ENCODE peak calls at places on chromosome 21, in ten cellular contexts. C, Y, B, P, O, G, A, X, M and T are unnamed samples.

GRCh38 chr21:38661296-38662223 is 144.2 kb upstream of the ETS2 start:
- DNase-seq in G (no peak), O (peak), B (no peak), M (no peak), C (peak), X (no peak), A (no peak), Y (peak), P (no peak), T (peak)

GRCh38 chr21:41217656-41218380 is 49.9 kb downstream of the BACE2 start:
- DNase-seq in P (no peak), M (no peak), G (no peak), C (no peak), O (peak), Y (peak), A (no peak), B (no peak), X (no peak), T (no peak)

GRCh38 chr21:37380349-37381323 is 14.1 kb downstream of the DYRK1A start:
- DNase-seq in G (peak), X (no peak), O (no peak), Y (no peak), P (no peak), M (peak), C (no peak), B (no peak), A (no peak), T (peak)

GRCh38 chr21:38950388-38951094 is 144.8 kb downstream of the ETS2 start:
- DNase-seq in X (no peak), Y (no peak), A (no peak), B (no peak), C (peak), G (no peak), M (no peak), P (no peak), O (no peak), T (peak)

GRCh38 chr21:34335316-34335715 is 28.5 kb upstream of the KCNE2 start:
- DNase-seq in O (no peak), C (no peak), G (no peak), A (peak), B (no peak), Y (no peak), M (peak), P (no peak), X (no peak), T (peak)

GRCh38 chr21:40242586-40242985 is 375.3 kb downstream of the PCP4 start:
- DNase-seq in X (no peak), C (no peak), M (no peak), G (no peak), Y (no peak), B (no peak), P (no peak), O (no peak), A (no peak), T (no peak)

GRCh38 chr21:20822559-20823133 is 175.6 kb upstream of the NCAM2 start:
- DNase-seq in P (no peak), X (no peak), Y (no peak), O (no peak), M (no peak), C (peak), A (no peak), B (no peak), G (no peak), T (peak)

GRCh38 chr21:42495765-42496119 is 282 bp downstream of the RSPH1 start:
- DNase-seq in P (no peak), M (no peak), A (no peak), O (no peak), C (peak), Y (no peak), G (no peak), X (no peak), B (no peak), T (peak)

GRCh38 chr21:36245115-36245514 is 74.9 kb upstream of the MORC3 start:
- DNase-seq in C (no peak), M (no peak), O (no peak), G (no peak), B (no peak), A (no peak), P (no peak), X (no peak), Y (no peak), T (no peak)

GRCh38 chr21:43854773-43855633 is 10.0 kb upstream of the AGPAT3 start:
- DNase-seq in G (no peak), P (no peak), M (no peak), C (no peak), Y (no peak), B (no peak), A (no peak), X (no peak), O (no peak), T (no peak)

GRCh38 chr21:37525810-37526209 is 159.2 kb downstream of the DYRK1A start:
- DNase-seq in G (no peak), B (no peak), O (no peak), X (no peak), C (no peak), P (no peak), M (no peak), Y (peak), A (no peak), T (peak)

GRCh38 chr21:27645285-27645684 is 678.4 kb upstream of the ADAMTS5 start:
- DNase-seq in C (peak), P (no peak), O (no peak), A (no peak), M (no peak), G (no peak), Y (peak), B (no peak), X (no peak), T (no peak)

GRCh38 chr21:41398251-41398650 is 27.8 kb upstream of the MX1 start:
- DNase-seq in O (no peak), C (no peak), G (no peak), P (no peak), Y (no peak), B (no peak), M (no peak), X (no peak), A (no peak), T (no peak)

GRCh38 chr21:44869860-44870747 is 3.4 kb downstream of the PTTG1IP start:
- DNase-seq in O (peak), B (no peak), M (no peak), G (peak), A (peak), P (no peak), C (peak), X (no peak), Y (peak), T (peak)